ENCODE peak calls at places on chromosomes 3 and 15, in four cellular contexts. F, E, M and R are unnamed samples.

GRCh38 chr3:182479766-182480336 is 313.5 kb upstream of the ATP11B start:
- DNase-seq in E (no peak), F (no peak), M (no peak), R (no peak)

GRCh38 chr3:67790043-67790442 is 135.6 kb upstream of the SUCLG2 start:
- DNase-seq in M (peak), F (peak), E (peak), R (peak)

GRCh38 chr3:64651791-64652241 is 36.0 kb downstream of the ADAMTS9 start:
- DNase-seq in F (no peak), E (no peak), M (no peak), R (no peak)

GRCh38 chr15:61951949-61952348 is 108.3 kb downstream of the VPS13C start:
- DNase-seq in E (peak), M (no peak), F (no peak), R (no peak)

GRCh38 chr3:115615001-115615447 is 8.3 kb upstream of the GAP43 start:
- DNase-seq in M (no peak), F (peak), E (no peak), R (no peak)

GRCh38 chr3:72738752-72739520 is 109.3 kb downstream of the SHQ1 start:
- DNase-seq in E (peak), F (no peak), M (no peak), R (peak)

GRCh38 chr15:58479941-58480340 is 48.1 kb downstream of the LIPC start:
- DNase-seq in M (no peak), E (no peak), F (no peak), R (no peak)

GRCh38 chr15:65595960-65596359 is 15.0 kb downstream of the INTS14 start:
- DNase-seq in M (no peak), E (peak), F (peak), R (peak)

GRCh38 chr15:85748176-85748575 is 46.5 kb downstream of the KLHL25 start:
- DNase-seq in M (no peak), F (no peak), E (no peak), R (no peak)

GRCh38 chr3:13189639-13190375 is 116.6 kb upstream of the IQSEC1 start:
- DNase-seq in E (peak), F (peak), M (no peak), R (no peak)

GRCh38 chr3:138941259-138941885 is 5.6 kb downstream of the FOXL2 start:
- DNase-seq in E (peak), M (no peak), F (peak), R (peak)
- TF ChIP-seq CTCF in E (peak), M (peak), F (peak), R (peak)

DNA sequence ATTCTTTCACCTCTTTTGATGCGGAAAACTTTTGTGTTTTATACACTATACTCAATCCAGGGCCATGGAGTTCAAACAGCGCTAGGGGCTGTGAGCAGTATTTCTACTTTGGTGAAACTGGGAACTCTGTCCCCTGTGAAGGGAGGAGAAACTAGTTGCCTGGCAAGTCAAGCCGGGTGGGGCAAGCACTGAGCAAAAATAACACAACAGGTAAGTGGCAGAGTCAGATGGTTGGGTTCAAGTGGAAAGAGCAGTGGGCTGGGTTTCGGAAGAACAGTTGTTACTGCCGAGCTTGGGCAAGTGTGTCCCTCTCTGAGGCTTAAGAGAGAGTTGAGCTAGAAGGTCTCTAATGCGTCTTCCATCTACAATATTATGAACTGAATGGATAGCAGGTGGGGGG is 59.7 kb upstream of the ROPN1 start:
- DNase-seq in E (no peak), F (no peak), M (no peak), R (no peak)
- TF ChIP-seq FOXM1 in E (no peak), F (no peak), M (no peak), R (no peak)

GRCh38 chr3:5136619-5137429 is 14.7 kb downstream of the ARL8B start:
- DNase-seq in E (peak), M (no peak), F (peak), R (peak)
- TF ChIP-seq CTCF in E (peak), M (peak), F (peak), R (peak)

DNA sequence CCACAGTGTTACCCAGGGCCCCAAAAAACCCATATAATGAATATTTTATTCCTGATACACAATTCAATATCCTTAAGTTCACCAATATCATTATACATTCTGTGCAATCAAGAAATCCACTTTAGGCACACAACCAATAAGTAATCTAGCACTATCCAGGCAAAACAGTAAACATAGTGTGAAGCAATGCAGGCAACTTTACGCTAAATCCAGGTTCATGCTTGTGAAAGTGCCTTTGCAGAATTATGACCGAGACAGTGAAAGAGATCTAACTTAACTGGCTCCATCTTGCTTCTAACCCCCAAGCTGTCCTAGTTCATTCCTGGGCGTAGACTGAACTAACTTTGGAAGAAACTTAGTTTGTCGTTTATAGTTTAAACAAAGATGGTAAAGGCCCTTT is 34.2 kb upstream of the INO80 start:
- DNase-seq in E (no peak), F (no peak), M (no peak), R (no peak)
- TF ChIP-seq FOXM1 in E (no peak), F (no peak), M (no peak), R (no peak)

DNA sequence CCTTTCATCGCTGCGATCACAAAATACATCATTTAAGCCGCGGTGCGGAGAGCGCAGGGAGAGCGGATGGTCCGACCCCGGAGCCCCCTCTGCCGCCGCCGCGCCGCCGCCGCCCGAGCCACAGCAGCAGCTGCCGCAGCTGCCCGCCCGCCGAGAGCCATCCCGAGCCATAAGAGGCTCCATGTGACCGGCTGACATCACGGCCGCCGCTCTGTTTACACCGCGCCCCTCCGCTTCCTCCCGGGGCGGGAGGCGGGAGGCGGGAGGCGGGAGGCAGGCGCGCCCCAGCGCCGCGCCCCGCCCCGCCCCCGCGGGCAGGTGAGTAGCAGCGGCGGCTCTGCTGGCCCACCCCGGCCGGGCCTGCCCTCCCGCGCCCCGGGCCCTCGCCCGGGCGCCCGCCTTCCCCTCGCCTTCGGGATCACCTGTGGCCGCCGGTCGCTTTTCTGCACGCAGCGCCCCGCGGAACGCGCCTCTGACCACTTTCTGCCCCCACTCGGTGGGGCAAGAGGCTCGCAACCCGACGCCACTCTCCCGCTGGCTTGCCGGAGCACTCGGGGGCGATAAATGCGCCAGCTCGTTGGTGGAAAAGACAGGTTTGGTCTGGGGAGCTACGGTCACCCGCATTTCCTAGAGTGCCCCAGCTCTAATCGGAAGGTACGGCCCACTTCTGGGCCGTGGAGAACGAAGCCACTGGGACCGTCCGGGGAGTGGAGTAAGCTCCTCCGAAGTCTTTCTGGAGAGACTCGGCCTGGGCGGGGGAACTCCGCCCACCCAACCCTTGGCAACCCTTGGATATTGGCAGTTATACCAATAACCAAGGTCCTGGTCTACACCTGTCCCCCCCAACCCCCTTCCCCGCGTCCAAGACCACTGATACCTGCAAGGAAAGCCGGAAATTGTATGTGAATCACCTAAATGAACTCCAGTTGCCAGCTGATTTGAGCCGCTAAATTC is 113.7 kb upstream of the ICE2 start:
- DNase-seq in M (no peak), E (peak), F (peak), R (peak)
- TF ChIP-seq CTCF in M (peak), E (no peak), F (peak), R (no peak)

GRCh38 chr3:62562596-62562995 is 189.2 kb upstream of the FEZF2 start:
- DNase-seq in F (no peak), E (no peak), M (no peak), R (no peak)

GRCh38 chr3:62569609-62570008 is 196.3 kb upstream of the FEZF2 start:
- DNase-seq in F (no peak), M (no peak), E (no peak), R (peak)

GRCh38 chr3:62562017-62562416 is 188.7 kb upstream of the FEZF2 start:
- DNase-seq in F (no peak), M (no peak), E (no peak), R (no peak)

GRCh38 chr3:62567097-62568021 is 194.0 kb upstream of the FEZF2 start:
- DNase-seq in F (peak), M (no peak), E (no peak), R (no peak)

DNA sequence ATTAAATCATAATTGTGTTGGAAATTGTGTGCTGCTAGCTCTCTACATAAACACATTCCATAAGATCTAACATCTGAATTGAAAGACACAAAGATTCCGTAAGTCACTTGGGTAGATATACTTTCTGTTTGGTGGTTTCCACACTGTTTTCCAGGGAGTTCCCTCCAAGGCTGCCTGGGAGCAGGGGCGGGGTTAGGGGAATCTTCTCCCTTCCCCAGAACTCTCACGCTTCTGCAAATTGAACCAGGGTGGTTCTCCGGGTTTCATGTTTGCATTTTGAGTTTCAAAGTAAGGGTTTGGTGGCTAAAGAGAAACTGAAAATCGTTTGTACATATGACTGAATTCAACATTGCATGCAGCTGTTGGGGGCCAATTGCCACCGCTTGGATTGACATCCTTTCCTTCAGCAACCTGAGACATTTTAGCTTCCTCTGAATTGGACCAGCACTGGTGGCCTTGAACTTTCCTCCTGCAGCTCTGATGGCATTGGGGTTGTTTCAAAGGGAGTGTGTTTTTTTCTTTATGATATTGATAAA is 192.7 kb upstream of the FEZF2 start:
- DNase-seq in E (no peak), F (no peak), M (no peak), R (no peak)
- TF ChIP-seq FOXM1 in E (no peak), F (no peak), M (no peak), R (no peak)

DNA sequence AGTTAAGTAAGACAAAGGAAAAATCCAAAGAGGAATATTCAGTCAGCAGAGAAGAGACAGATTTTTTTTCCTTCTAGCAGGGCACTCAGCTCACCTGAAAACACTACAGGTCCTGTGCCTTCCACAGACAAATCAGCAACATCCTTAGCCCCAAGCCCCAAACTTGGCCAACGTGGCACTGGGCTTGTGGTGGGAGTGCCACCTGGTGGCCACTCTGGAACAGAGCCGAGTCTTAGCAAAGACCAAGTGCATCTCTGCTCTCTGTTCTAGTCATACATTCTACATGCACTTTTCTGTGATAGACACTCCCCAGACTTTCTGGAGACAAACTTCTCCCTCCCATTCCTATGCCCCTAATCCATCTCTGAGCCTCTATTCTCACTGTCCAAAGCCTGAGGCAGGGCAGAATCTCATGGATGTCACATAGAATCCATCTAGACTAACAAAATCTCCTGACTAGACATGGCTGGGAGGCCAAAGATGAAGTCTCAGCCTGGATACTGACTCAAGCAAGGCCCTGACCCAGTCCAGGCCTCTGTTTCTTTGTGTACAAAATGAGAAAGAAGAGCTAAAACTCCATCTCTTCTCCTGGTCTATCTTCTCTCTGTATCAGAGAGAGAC is 5.0 kb upstream of the SEMA7A start:
- DNase-seq in F (peak), M (peak), E (peak), R (peak)
- TF ChIP-seq CTCF in F (peak), M (peak), E (peak), R (peak)

DNA sequence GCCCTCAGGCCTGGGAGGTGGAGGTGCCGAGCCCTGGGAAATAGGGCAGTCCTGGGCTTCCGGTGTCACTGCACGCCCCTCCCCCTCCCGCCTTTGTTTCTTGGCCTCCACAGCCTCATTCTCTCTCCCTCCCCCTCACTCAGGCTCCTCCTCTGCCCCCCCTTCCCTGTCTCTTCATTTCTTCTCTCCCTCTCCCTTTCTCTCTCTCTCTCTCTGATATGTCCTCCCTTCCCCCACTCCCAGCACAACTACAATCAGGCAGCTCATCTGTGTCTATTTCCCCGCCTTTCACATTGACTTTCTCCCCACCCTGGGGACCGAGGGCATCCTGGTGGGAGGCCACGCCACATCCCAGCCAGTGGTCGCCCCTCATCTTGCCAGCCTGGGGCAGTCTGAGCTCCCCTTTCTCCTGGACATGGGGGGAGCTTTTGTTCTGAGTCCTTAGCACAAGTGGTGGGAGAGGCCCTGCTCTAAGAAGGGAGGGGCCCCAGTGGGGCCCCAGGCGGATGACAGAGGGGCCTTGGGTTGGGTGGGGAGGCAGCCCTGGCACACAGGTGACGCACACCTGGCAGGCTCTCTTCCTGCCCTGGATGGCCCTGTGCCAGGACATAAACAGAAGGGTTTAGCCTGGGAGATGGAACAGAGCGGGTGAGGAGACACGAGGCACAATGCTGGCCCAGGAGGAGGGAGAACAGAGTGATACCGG is 40.1 kb downstream of the IDH2 start:
- DNase-seq in F (no peak), E (peak), M (no peak), R (no peak)
- TF ChIP-seq FOXM1 in F (no peak), E (no peak), M (no peak), R (no peak)